ENCODE peak calls at places on chromosomes 2 and 18, in eight cellular contexts. J is HTR-8/SVneo; P is breast epithelium; I is activated CD4-positive, alpha-beta T cell treated with anti-CD3 and anti-CD28 coated beads, Interleukin-2, amount 10 ng/mL, durations not matched to agents 24 days and 14 days; Q is cardiac fibroblast; N is nephron progenitor cell; R is NCI-H524; Y is neural crest cell. K is an unnamed sample.

GRCh38 chr18:13577091-13577697 is 149.2 kb downstream of the FAM210A start:
- DNase-seq in J (peak), P (no peak), I (peak), Q (peak), N (no peak), R (no peak), Y (no peak), K (no peak)

GRCh38 chr2:72988726-72989273 is 71.5 kb downstream of the EMX1 start:
- DNase-seq in J (no peak), P (no peak), I (no peak), Q (no peak), N (no peak), R (no peak), Y (no peak), K (no peak)

GRCh38 chr18:57915848-57916596 is 112.9 kb upstream of the ATP8B1 start:
- DNase-seq in J (no peak), P (no peak), I (peak), Q (peak), N (no peak), R (peak), Y (peak), K (peak)

GRCh38 chr18:25229080-25229479 is 122.9 kb downstream of the ZNF521 start:
- DNase-seq in J (no peak), P (no peak), I (no peak), Q (peak), N (no peak), R (peak), Y (no peak), K (peak)

GRCh38 chr2:190759749-190760213 is 110.9 kb downstream of the NAB1 start:
- DNase-seq in J (peak), P (no peak), I (no peak), Q (peak), N (no peak), R (no peak), Y (no peak), K (peak)

GRCh38 chr2:163655672-163656071 is 80.1 kb downstream of the FIGN start:
- DNase-seq in J (no peak), P (no peak), I (no peak), Q (peak), N (no peak), R (no peak), Y (no peak), K (no peak)

GRCh38 chr2:112614201-112614840 is 29.9 kb downstream of the CHCHD5 start:
- DNase-seq in J (no peak), P (no peak), I (no peak), Q (no peak), N (peak), R (no peak), Y (no peak), K (no peak)

GRCh38 chr2:178905266-178905665 is 98.0 kb upstream of the TTN start:
- DNase-seq in J (no peak), P (no peak), I (no peak), Q (no peak), N (no peak), R (no peak), Y (no peak), K (no peak)

GRCh38 chr2:109225170-109225775 is 96.3 kb downstream of the SH3RF3 start:
- DNase-seq in J (no peak), P (no peak), I (no peak), Q (no peak), N (no peak), R (no peak), Y (no peak), K (no peak)

GRCh38 chr2:39232141-39232540 is 11.6 kb downstream of the CDKL4 start:
- DNase-seq in J (no peak), P (no peak), I (no peak), Q (no peak), N (no peak), R (no peak), Y (no peak), K (no peak)

GRCh38 chr2:51165534-51166260 is 133.8 kb upstream of the NRXN1 start:
- DNase-seq in J (no peak), P (no peak), I (no peak), Q (no peak), N (no peak), R (no peak), Y (no peak), K (no peak)

GRCh38 chr2:159600752-159601151 is 15.6 kb downstream of the BAZ2B start:
- DNase-seq in J (peak), P (no peak), I (no peak), Q (peak), N (no peak), R (no peak), Y (no peak), K (no peak)

GRCh38 chr2:114426111-114426510 is 16.3 kb upstream of the DPP10 start:
- DNase-seq in J (no peak), P (no peak), I (no peak), Q (no peak), N (no peak), R (no peak), Y (no peak), K (no peak)

GRCh38 chr18:21851327-21851961 is 110.9 kb downstream of the MIB1 start:
- DNase-seq in J (no peak), P (no peak), I (no peak), Q (peak), N (no peak), R (no peak), Y (no peak), K (no peak)

GRCh38 chr2:11348209-11348749 is 3.8 kb upstream of the ROCK2 start:
- DNase-seq in J (no peak), P (no peak), I (no peak), Q (no peak), N (peak), R (no peak), Y (no peak), K (no peak)

GRCh38 chr18:35508030-35508429 is 10.3 kb upstream of the INO80C start:
- DNase-seq in J (no peak), P (no peak), I (no peak), Q (no peak), N (no peak), R (no peak), Y (no peak), K (no peak)

GRCh38 chr18:58290059-58290747 is 246.2 kb downstream of the NEDD4L start:
- DNase-seq in J (no peak), P (no peak), I (no peak), Q (peak), N (no peak), R (no peak), Y (no peak), K (peak)

GRCh38 chr18:10231220-10231619 is 223.2 kb upstream of the APCDD1 start:
- DNase-seq in J (no peak), P (no peak), I (no peak), Q (no peak), N (no peak), R (no peak), Y (no peak), K (no peak)

GRCh38 chr18:910247-910646 is 5.6 kb downstream of the ADCYAP1 start:
- DNase-seq in J (no peak), P (no peak), I (no peak), Q (no peak), N (no peak), R (no peak), Y (no peak), K (no peak)

GRCh38 chr2:12076810-12077209 is 330.4 kb downstream of the LPIN1 start:
- DNase-seq in J (no peak), P (no peak), I (no peak), Q (peak), N (no peak), R (no peak), Y (no peak), K (no peak)

K was measured in foreskin melanocyte.